ENCODE peak calls at places on chromosomes 16 and 17, in five cellular contexts. W, B, I, L and M are unnamed samples.

GRCh38 chr17:46115687-46116086 is 77.5 kb downstream of the KANSL1 start:
- DNase-seq in B (no peak), W (no peak), I (no peak), L (no peak), M (no peak)

GRCh38 chr17:76793775-76794174 is 55.9 kb downstream of the MFSD11 start:
- DNase-seq in L (peak), W (no peak), B (peak), I (no peak), M (no peak)

GRCh38 chr16:55622930-55623561 is 32.7 kb upstream of the SLC6A2 start:
- DNase-seq in L (peak), B (peak), I (no peak), W (peak), M (no peak)

GRCh38 chr16:5062051-5062450 is 3.7 kb downstream of the C16orf89 start:
- DNase-seq in L (no peak), B (no peak), I (no peak), W (no peak), M (no peak)

GRCh38 chr16:67555795-67556212 is 6.5 kb upstream of the CTCF start:
- DNase-seq in B (no peak), W (no peak), I (no peak), L (no peak), M (no peak)

GRCh38 chr17:60258313-60258712 is 108.5 kb downstream of the CA4 start:
- DNase-seq in W (no peak), B (no peak), I (no peak), L (no peak), M (no peak)

GRCh38 chr17:58337600-58338453 is 9.2 kb upstream of the TSPOAP1 start:
- DNase-seq in I (peak), W (peak), L (peak), B (peak), M (peak)

GRCh38 chr17:82649501-82650261 is 1.4 kb upstream of the WDR45B start:
- DNase-seq in B (no peak), I (peak), W (peak), L (no peak), M (no peak)

GRCh38 chr16:71672125-71672524 is 46.1 kb downstream of the MARVELD3 start:
- DNase-seq in W (no peak), L (no peak), I (no peak), B (peak), M (no peak)

GRCh38 chr16:84746875-84747274 is 47.1 kb downstream of the USP10 start:
- DNase-seq in L (no peak), I (no peak), B (no peak), W (no peak), M (no peak)

GRCh38 chr16:84746231-84746630 is 46.4 kb downstream of the USP10 start:
- DNase-seq in I (no peak), W (no peak), B (no peak), L (no peak), M (no peak)

GRCh38 chr16:84751241-84751640 is 51.4 kb downstream of the USP10 start:
- DNase-seq in W (no peak), B (no peak), I (no peak), L (no peak), M (no peak)

GRCh38 chr16:84749815-84750214 is 50.0 kb downstream of the USP10 start:
- DNase-seq in W (no peak), B (no peak), I (no peak), L (no peak), M (no peak)

DNA sequence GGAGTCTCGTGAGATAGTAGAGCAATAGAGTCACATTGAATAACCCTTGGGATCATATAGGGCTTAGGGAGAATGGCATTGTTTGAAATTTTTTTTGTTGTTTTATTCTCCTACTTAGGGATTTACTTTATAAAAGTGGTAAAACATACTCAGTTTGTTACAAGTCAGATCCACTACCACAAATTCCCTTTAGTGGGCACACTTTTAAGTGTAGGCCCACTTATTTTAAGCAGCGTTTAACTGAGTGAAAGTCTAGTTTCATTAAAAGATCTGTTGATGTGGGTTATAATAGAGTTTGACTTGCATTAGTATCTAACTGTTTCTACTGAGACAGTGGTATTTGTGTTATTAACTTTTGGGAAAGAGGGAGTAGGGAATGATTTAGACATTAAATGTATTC is 49.3 kb downstream of the USP10 start:
- DNase-seq in W (no peak), L (no peak), I (no peak), B (no peak), M (no peak)
- TF ChIP-seq CTCF in W (no peak), L (no peak), I (no peak), B (no peak), M (peak)

DNA sequence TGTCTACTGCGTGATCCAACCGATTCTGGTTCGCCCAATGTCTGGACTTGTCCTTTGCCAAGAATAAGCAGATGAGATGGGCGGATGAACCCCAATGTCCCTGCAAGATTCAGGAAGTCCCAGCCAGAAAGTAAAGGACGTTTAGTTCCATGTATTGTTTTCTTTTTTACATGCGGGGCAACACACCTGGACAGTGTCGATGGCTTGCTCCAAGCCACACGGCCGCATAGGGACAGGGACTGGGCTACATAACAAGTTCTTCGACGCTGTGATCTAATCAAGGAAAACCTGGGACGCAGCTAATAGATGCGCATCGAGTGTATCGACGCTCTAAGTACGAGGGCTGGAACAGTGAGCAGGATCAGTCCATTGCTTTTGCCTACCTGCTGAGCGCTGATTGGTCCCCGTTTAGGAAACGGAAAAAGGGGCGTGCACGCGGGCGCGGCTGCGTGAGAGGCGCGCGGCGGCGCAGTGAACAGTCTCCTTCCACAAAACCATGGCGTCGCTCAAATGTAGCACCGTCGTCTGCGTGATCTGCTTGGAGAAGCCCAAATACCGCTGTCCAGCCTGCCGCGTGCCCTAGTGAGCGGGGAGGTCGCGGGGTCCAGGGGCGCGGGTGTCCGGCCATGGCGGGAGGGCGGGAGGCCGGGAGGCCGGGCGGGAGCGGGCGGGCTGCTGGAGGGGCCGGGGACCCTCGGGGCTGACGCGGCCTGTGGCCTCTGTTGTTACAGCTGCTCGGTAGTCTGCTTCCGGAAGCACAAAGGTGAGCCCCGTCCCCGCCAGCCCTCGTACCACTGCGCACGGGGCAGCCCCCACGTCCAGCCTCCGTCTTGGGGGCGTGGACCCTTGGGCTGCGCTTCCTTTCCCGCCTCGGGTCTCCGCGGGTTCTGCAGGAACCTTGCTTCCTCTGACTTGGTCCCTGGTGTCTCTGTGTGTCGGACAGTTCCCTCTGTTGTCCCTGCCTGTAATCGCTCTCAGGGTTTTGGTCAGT is at the start of gene ZNHIT3:
- DNase-seq in L (peak), W (peak), I (peak), B (peak), M (peak)
- TF ChIP-seq CTCF in L (no peak), W (no peak), I (no peak), B (no peak), M (no peak)

GRCh38 chr16:52751035-52751434 is 204.1 kb upstream of the TOX3 start:
- DNase-seq in I (no peak), W (no peak), B (no peak), L (no peak), M (no peak)

DNA sequence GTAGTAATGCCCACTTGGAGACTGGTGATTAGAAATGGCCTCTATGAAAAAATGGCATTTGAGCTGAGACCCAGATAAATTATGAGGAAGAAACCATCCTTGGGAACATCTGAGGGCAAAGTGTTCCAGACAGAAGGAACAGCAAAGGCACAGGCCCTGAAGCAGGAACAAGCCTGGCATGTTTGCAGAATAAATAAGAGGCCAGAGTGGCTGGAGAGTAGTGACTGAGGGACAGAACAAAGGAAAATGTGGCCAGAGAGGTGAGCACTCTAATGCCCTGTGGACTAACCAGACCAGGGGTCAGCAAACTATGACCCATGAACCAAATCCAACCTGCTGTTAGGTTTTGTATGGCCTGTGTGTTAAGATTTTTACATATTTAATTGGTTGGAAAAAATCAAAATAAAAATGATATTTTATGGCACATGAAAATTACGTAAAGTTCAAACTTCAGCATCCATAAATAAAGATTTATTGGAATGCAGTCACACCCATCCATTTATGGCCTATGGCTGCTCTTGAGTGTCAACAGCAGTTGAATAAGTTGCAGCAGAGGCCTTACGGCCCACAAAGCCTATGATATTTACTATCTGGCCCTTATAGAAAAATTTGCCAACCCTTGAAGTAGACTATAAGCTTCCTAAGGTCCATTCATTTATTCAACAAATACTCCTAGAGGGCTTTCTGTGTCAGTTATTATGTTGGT is 210.0 kb upstream of the TOX3 start:
- DNase-seq in I (no peak), W (no peak), L (no peak), B (no peak), M (no peak)
- TF ChIP-seq CTCF in I (no peak), W (no peak), L (no peak), B (no peak), M (no peak)

GRCh38 chr16:30838876-30839471 is 52.0 kb upstream of the ZNF629 start:
- DNase-seq in W (no peak), L (no peak), I (no peak), B (no peak), M (no peak)
- TF ChIP-seq CTCF in W (no peak), L (no peak), I (no peak), B (no peak), M (no peak)

GRCh38 chr16:87653234-87653633 is 50.9 kb downstream of the JPH3 start:
- DNase-seq in L (no peak), W (no peak), I (peak), B (no peak), M (no peak)
- TF ChIP-seq CTCF in L (peak), W (no peak), I (peak), B (peak), M (no peak)

GRCh38 chr16:48334325-48334724 is 50.9 kb downstream of the SIAH1 start:
- DNase-seq in W (no peak), B (peak), L (no peak), I (no peak), M (no peak)
- TF ChIP-seq CTCF in W (no peak), B (peak), L (no peak), I (no peak), M (no peak)

DNA sequence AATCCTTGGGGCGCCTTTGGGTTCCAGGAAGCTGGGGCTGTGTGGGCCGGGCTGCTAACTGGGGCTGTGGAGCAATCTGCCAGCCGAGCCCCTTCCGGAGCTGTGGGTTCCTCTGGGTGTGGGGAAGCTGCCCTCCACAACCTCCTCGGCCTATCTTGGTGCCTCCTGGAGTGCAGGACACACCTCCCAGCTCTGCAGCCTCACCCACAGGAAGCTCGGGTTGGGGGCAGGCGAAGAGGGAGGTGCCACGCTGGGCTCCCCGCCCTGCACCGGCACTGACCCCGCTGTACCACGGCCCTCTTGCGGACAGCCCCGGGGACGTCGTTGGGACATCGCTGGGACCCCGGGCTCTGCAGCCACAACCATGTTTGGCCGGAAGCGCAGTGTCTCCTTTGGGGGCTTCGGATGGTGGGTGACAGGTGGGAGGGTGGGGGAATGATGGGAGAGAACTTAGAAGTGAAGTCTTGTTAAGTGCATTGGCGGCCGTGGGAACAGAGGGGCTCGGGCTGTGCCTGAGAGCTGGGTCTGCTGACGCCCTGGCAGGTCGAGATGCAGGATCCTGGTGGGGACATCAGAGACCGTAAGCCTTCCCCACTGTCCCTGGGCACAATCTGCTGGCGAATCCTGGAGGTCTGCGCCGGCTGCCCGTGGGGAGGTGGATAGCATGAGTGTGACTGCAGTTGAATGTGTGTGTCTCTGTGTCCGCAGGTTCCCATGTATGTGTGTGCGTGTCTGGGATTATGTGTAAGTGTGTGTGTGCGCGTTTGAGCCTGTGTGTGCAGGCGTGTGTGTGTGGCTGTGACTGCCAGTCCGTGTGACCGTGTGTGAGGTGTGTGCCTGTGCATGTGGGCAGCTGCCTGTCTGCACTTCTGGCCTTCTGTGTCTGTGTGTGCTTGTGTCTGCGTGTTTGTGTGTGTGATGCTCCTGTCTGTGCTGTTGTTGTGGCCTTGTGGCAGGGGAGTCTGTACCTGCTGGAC is at the start of gene RAP1GAP2:
- DNase-seq in L (no peak), W (no peak), I (peak), B (no peak), M (peak)
- TF ChIP-seq CTCF in L (no peak), W (no peak), I (no peak), B (no peak), M (no peak)